ENCODE peak calls at places on chromosomes 12 and 14, in ten cellular contexts. X, F, C, I, N, O, S, H, Z and Q are unnamed samples.

GRCh38 chr12:127280393-127281275 is 986.3 kb upstream of the TMEM132C start:
- DNase-seq in X (peak; percentile 72), F (no peak), C (no peak), I (peak; percentile 35), N (peak; percentile 34), O (no peak), S (peak; percentile 50), H (no peak), Z (peak; percentile 49), Q (no peak)

GRCh38 chr14:91152499-91152898 is 38.6 kb downstream of the DGLUCY start:
- DNase-seq in X (no peak), F (no peak), C (no peak), I (no peak), N (no peak), O (no peak), S (no peak), H (no peak), Z (no peak), Q (no peak)

GRCh38 chr14:92266216-92266615 is 56.7 kb upstream of the SLC24A4 start:
- DNase-seq in X (no peak), F (no peak), C (no peak), I (no peak), N (no peak), O (no peak), S (no peak), H (no peak), Z (no peak), Q (no peak)

GRCh38 chr14:64170190-64170589 is 124.0 kb downstream of the ESR2 start:
- DNase-seq in X (no peak), F (no peak), C (no peak), I (no peak), N (no peak), O (no peak), S (no peak), H (peak; percentile 49), Z (no peak), Q (no peak)

GRCh38 chr12:422526-422925 is 21.1 kb downstream of the CCDC77 start:
- DNase-seq in X (no peak), F (no peak), C (no peak), I (peak; percentile 19), N (no peak), O (no peak), S (no peak), H (no peak), Z (no peak), Q (no peak)

GRCh38 chr12:12776261-12776660 is 9.2 kb upstream of the APOLD1 start:
- DNase-seq in X (peak; percentile 37), F (peak; percentile 23), C (no peak), I (no peak), N (no peak), O (no peak), S (no peak), H (no peak), Z (no peak), Q (no peak)

GRCh38 chr14:77580964-77581505 is 35.4 kb downstream of the SPTLC2 start:
- DNase-seq in X (no peak), F (peak; percentile 89), C (no peak), I (no peak), N (no peak), O (no peak), S (no peak), H (no peak), Z (no peak), Q (no peak)

GRCh38 chr14:105063041-105063440 is 2.2 kb downstream of the GPR132 start:
- DNase-seq in X (no peak), F (no peak), C (no peak), I (no peak), N (no peak), O (no peak), S (no peak), H (no peak), Z (no peak), Q (no peak)

GRCh38 chr12:1533602-1534304 is 60.6 kb downstream of the FBXL14 start:
- DNase-seq in X (no peak), F (peak; percentile 43), C (no peak), I (no peak), N (no peak), O (no peak), S (no peak), H (no peak), Z (no peak), Q (no peak)

GRCh38 chr12:132640936-132641335 is 22.4 kb downstream of the P2RX2 start:
- DNase-seq in X (no peak), F (no peak), C (no peak), I (no peak), N (no peak), O (no peak), S (no peak), H (no peak), Z (no peak), Q (no peak)

GRCh38 chr14:93818857-93819256 is 30.6 kb upstream of the PRIMA1 start:
- DNase-seq in X (no peak), F (no peak), C (no peak), I (no peak), N (no peak), O (no peak), S (no peak), H (no peak), Z (no peak), Q (no peak)

GRCh38 chr14:35333797-35334743 is 41.9 kb downstream of the PSMA6 start:
- DNase-seq in X (no peak), F (no peak), C (no peak), I (no peak), N (no peak), O (no peak), S (no peak), H (no peak), Z (no peak), Q (no peak)

GRCh38 chr14:103209054-103209453 is 85.8 kb downstream of the TNFAIP2 start:
- DNase-seq in X (no peak), F (no peak), C (no peak), I (no peak), N (no peak), O (no peak), S (no peak), H (no peak), Z (no peak), Q (no peak)

DNA sequence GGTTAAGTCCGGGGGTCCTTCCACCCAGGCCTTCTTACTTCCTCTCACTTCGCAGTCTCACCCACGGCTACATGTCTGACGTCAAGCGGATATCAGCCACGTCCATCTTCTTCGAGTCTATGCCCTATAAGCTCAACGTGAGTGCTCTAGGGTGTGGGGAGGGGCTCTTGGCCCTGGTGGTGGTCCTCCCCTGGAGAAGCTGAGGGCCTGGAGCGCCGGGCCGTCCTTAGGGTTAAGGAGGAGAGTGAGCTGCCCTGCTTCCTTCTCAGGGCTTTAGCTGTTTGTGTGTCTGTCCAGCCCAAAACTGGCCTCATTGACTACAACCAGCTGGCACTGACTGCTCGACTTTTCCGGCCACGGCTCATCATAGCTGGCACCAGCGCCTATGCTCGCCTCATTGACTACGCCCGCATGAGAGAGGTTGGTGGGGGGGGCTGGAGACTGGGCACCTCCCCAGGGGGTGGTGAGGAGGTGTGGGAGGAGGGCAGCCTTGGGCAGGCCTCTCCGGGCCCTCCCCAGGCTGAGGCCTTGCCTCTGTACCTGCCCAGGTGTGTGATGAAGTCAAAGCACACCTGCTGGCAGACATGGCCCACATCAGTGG is 2.7 kb downstream of the SHMT2 start:
- DNase-seq in X (no peak), F (no peak), C (no peak), I (no peak), N (no peak), O (no peak), S (peak; percentile 63), H (no peak), Z (no peak), Q (no peak)
- TF ChIP-seq POLR2A in X (no peak), F (no peak), C (no peak), I (no peak), N (no peak), O (no peak), S (no peak), H (no peak), Z (no peak), Q (no peak)

DNA sequence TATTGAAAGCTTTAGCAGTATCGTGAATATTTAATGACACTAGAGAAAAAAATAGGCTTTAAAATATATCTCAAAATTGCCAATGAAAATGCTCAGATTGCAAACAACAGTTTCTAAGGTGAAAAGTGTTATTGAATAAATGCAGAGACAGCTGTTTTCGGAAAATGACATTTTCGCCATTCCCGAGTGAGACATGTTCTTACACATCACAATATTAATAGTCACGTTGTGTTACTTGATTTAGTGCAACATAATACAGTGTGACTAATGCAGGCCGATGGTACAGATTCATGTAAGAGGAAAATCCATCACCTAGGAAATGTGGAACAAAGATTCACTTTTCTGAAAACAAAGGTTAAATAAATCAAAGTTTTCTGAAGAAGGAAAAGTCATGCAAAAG is 260.3 kb downstream of the C12orf50 start:
- DNase-seq in X (no peak), F (no peak), C (no peak), I (no peak), N (no peak), O (no peak), S (no peak), H (no peak), Z (no peak), Q (no peak)
- TF ChIP-seq POLR2A in X (no peak), F (no peak), C (no peak), I (no peak), N (no peak), O (no peak), S (no peak), H (no peak), Z (no peak), Q (no peak)

GRCh38 chr12:104413330-104413729 is 43.4 kb upstream of the CHST11 start:
- DNase-seq in X (no peak), F (no peak), C (no peak), I (no peak), N (no peak), O (no peak), S (no peak), H (no peak), Z (no peak), Q (no peak)
- TF ChIP-seq POLR2A in X (no peak), F (no peak), C (no peak), I (no peak), N (no peak), O (no peak), S (no peak), H (no peak), Z (no peak), Q (no peak)

GRCh38 chr14:29465095-29465494 is 462.6 kb downstream of the PRKD1 start:
- DNase-seq in X (no peak), F (peak; percentile 27), C (no peak), I (no peak), N (no peak), O (no peak), S (no peak), H (no peak), Z (no peak), Q (no peak)
- TF ChIP-seq POLR2A in X (no peak), F (no peak), C (no peak), I (no peak), N (no peak), O (no peak), S (no peak), H (no peak), Z (no peak), Q (no peak)